ENCODE peak calls at places on chromosome 1, in four cellular contexts. One of them, this sample, is unnamed.

GRCh38 chr1:33563702-33564101 is 91.3 kb downstream of the ZSCAN20 start:
- DNase-seq in posterior vena cava: no peak
- DNase-seq in effector CD4-positive, alpha-beta T cell: no peak
- DNase-seq in astrocyte of the hippocampus: no peak
- DNase-seq in this sample: no peak

GRCh38 chr1:89206361-89206760 is 7.6 kb upstream of the GBP4 start:
- DNase-seq in effector CD4-positive, alpha-beta T cell: no peak
- DNase-seq in astrocyte of the hippocampus: no peak
- DNase-seq in posterior vena cava: no peak
- DNase-seq in this sample: no peak

GRCh38 chr1:78676347-78676982 is 26.8 kb downstream of the IFI44 start:
- DNase-seq in astrocyte of the hippocampus: peak
- DNase-seq in posterior vena cava: no peak
- DNase-seq in effector CD4-positive, alpha-beta T cell: peak
- DNase-seq in this sample: peak

GRCh38 chr1:74468982-74469603 is 43.3 kb downstream of the LRRC53 start:
- DNase-seq in posterior vena cava: no peak
- DNase-seq in effector CD4-positive, alpha-beta T cell: no peak
- DNase-seq in astrocyte of the hippocampus: peak
- DNase-seq in this sample: no peak

GRCh38 chr1:48675251-48675650 is 101.4 kb downstream of the BEND5 start:
- DNase-seq in astrocyte of the hippocampus: no peak
- DNase-seq in posterior vena cava: no peak
- DNase-seq in effector CD4-positive, alpha-beta T cell: no peak
- DNase-seq in this sample: no peak

GRCh38 chr1:156401681-156402081 is 32.7 kb downstream of the RHBG start:
- DNase-seq in astrocyte of the hippocampus: no peak
- DNase-seq in posterior vena cava: no peak
- DNase-seq in effector CD4-positive, alpha-beta T cell: no peak
- DNase-seq in this sample: no peak

GRCh38 chr1:10253755-10254154 is 43.4 kb downstream of the KIF1B start:
- DNase-seq in astrocyte of the hippocampus: peak
- DNase-seq in effector CD4-positive, alpha-beta T cell: no peak
- DNase-seq in posterior vena cava: no peak
- DNase-seq in this sample: no peak

GRCh38 chr1:115142616-115143015 is 53.3 kb upstream of the TSPAN2 start:
- DNase-seq in effector CD4-positive, alpha-beta T cell: no peak
- DNase-seq in astrocyte of the hippocampus: no peak
- DNase-seq in posterior vena cava: no peak
- DNase-seq in this sample: no peak

GRCh38 chr1:7755448-7755847 is 15.6 kb upstream of the VAMP3 start:
- DNase-seq in astrocyte of the hippocampus: peak
- DNase-seq in posterior vena cava: no peak
- DNase-seq in effector CD4-positive, alpha-beta T cell: no peak
- DNase-seq in this sample: no peak

GRCh38 chr1:111593403-111594127 is 26.0 kb upstream of the RAP1A start:
- DNase-seq in posterior vena cava: no peak
- DNase-seq in astrocyte of the hippocampus: no peak
- DNase-seq in effector CD4-positive, alpha-beta T cell: no peak
- DNase-seq in this sample: no peak

GRCh38 chr1:225651872-225652725 is 824 bp downstream of the ENAH start:
- DNase-seq in posterior vena cava: no peak
- DNase-seq in effector CD4-positive, alpha-beta T cell: no peak
- DNase-seq in astrocyte of the hippocampus: peak
- DNase-seq in this sample: no peak

GRCh38 chr1:51070011-51070410 is 32.0 kb upstream of the C1orf185 start:
- DNase-seq in effector CD4-positive, alpha-beta T cell: no peak
- DNase-seq in astrocyte of the hippocampus: no peak
- DNase-seq in posterior vena cava: no peak
- DNase-seq in this sample: no peak

GRCh38 chr1:21828506-21829210 is 16.6 kb downstream of the LDLRAD2 start:
- DNase-seq in effector CD4-positive, alpha-beta T cell: no peak
- DNase-seq in astrocyte of the hippocampus: no peak
- DNase-seq in posterior vena cava: no peak
- DNase-seq in this sample: no peak

GRCh38 chr1:18640228-18641004 is 9.8 kb downstream of the PAX7 start:
- DNase-seq in posterior vena cava: no peak
- DNase-seq in effector CD4-positive, alpha-beta T cell: no peak
- DNase-seq in astrocyte of the hippocampus: no peak
- DNase-seq in this sample: no peak

GRCh38 chr1:235702412-235702811 is 52.8 kb upstream of the GNG4 start:
- DNase-seq in posterior vena cava: no peak
- DNase-seq in astrocyte of the hippocampus: no peak
- DNase-seq in effector CD4-positive, alpha-beta T cell: no peak
- DNase-seq in this sample: no peak

GRCh38 chr1:201562659-201563405 is 23.9 kb downstream of the NAV1 start:
- DNase-seq in effector CD4-positive, alpha-beta T cell: no peak
- DNase-seq in astrocyte of the hippocampus: peak
- DNase-seq in posterior vena cava: no peak
- DNase-seq in this sample: no peak

GRCh38 chr1:74463301-74463988 is 49.0 kb downstream of the LRRC53 start:
- DNase-seq in posterior vena cava: no peak
- DNase-seq in astrocyte of the hippocampus: peak
- DNase-seq in effector CD4-positive, alpha-beta T cell: no peak
- DNase-seq in this sample: no peak

GRCh38 chr1:167627865-167628641 is 2.0 kb upstream of the RCSD1 start:
- DNase-seq in effector CD4-positive, alpha-beta T cell: peak
- DNase-seq in posterior vena cava: no peak
- DNase-seq in astrocyte of the hippocampus: no peak
- DNase-seq in this sample: peak

GRCh38 chr1:6358757-6359567 is 34.6 kb downstream of the ACOT7 start:
- DNase-seq in posterior vena cava: peak
- DNase-seq in effector CD4-positive, alpha-beta T cell: peak
- DNase-seq in astrocyte of the hippocampus: peak
- DNase-seq in this sample: peak

GRCh38 chr1:151346082-151346768 is 827 bp downstream of the RFX5 start:
- DNase-seq in posterior vena cava: no peak
- DNase-seq in effector CD4-positive, alpha-beta T cell: no peak
- DNase-seq in astrocyte of the hippocampus: peak
- DNase-seq in this sample: no peak

GRCh38 chr1:194367121-194367520 is 1180.7 kb upstream of the B3GALT2 start:
- DNase-seq in effector CD4-positive, alpha-beta T cell: no peak
- DNase-seq in posterior vena cava: no peak
- DNase-seq in astrocyte of the hippocampus: peak
- DNase-seq in this sample: no peak

GRCh38 chr1:205739348-205740160 is 10.4 kb downstream of the NUCKS1 start:
- DNase-seq in astrocyte of the hippocampus: peak
- DNase-seq in posterior vena cava: no peak
- DNase-seq in effector CD4-positive, alpha-beta T cell: no peak
- DNase-seq in this sample: no peak

GRCh38 chr1:182608850-182609610 is 4.8 kb upstream of the RGS16 start:
- DNase-seq in astrocyte of the hippocampus: no peak
- DNase-seq in posterior vena cava: no peak
- DNase-seq in effector CD4-positive, alpha-beta T cell: no peak
- DNase-seq in this sample: no peak

GRCh38 chr1:205546541-205546940 is 42.1 kb downstream of the CDK18 start:
- DNase-seq in posterior vena cava: no peak
- DNase-seq in astrocyte of the hippocampus: no peak
- DNase-seq in effector CD4-positive, alpha-beta T cell: no peak
- DNase-seq in this sample: no peak

GRCh38 chr1:61076728-61077675 is 5.4 kb upstream of the NFIA start:
- DNase-seq in astrocyte of the hippocampus: peak
- DNase-seq in effector CD4-positive, alpha-beta T cell: peak
- DNase-seq in posterior vena cava: peak
- DNase-seq in this sample: peak

GRCh38 chr1:211236633-211237321 is 22.4 kb upstream of the RCOR3 start:
- DNase-seq in posterior vena cava: no peak
- DNase-seq in effector CD4-positive, alpha-beta T cell: no peak
- DNase-seq in astrocyte of the hippocampus: peak
- DNase-seq in this sample: no peak

GRCh38 chr1:52423771-52424170 is 19.4 kb downstream of the PRPF38A start:
- DNase-seq in posterior vena cava: no peak
- DNase-seq in effector CD4-positive, alpha-beta T cell: peak
- DNase-seq in astrocyte of the hippocampus: no peak
- DNase-seq in this sample: peak

GRCh38 chr1:81760487-81761097 is 40.1 kb upstream of the ADGRL2 start:
- DNase-seq in posterior vena cava: no peak
- DNase-seq in effector CD4-positive, alpha-beta T cell: no peak
- DNase-seq in astrocyte of the hippocampus: no peak
- DNase-seq in this sample: no peak

This sample was measured in CD8-positive, alpha-beta T cell.